ENCODE peak calls at places on chromosomes 13 and 19, in eight cellular contexts. Y, W, N, O, P, G, K and L are unnamed samples.

GRCh38 chr19:55092423-55093318 is 17.0 kb downstream of the EPS8L1 start:
- DNase-seq in P (no peak), K (no peak), Y (peak), N (peak), G (no peak), O (no peak), W (peak), L (no peak)

GRCh38 chr19:29263305-29264080 is 50.5 kb upstream of the UQCRFS1 start:
- DNase-seq in O (no peak), G (peak), Y (peak), W (no peak), N (peak), K (peak), P (peak), L (peak)

GRCh38 chr19:50333737-50334617 is 4.8 kb upstream of the KCNC3 start:
- DNase-seq in K (peak), N (peak), P (peak), W (peak), G (peak), Y (peak), O (peak), L (peak)

GRCh38 chr19:17950310-17951150 is 16.4 kb upstream of the KCNN1 start:
- DNase-seq in O (peak), Y (peak), P (no peak), W (no peak), G (no peak), K (no peak), N (no peak), L (peak)

GRCh38 chr19:57241181-57241580 is 749 bp downstream of the ZNF805 start:
- DNase-seq in Y (peak), G (no peak), O (no peak), P (no peak), N (no peak), K (no peak), W (no peak), L (no peak)

GRCh38 chr13:28584873-28585317 is 74.0 kb upstream of the POMP start:
- DNase-seq in P (no peak), O (no peak), N (no peak), K (no peak), W (no peak), Y (no peak), G (no peak), L (no peak)

GRCh38 chr13:97116754-97117153 is 105.4 kb upstream of the MBNL2 start:
- DNase-seq in N (no peak), K (no peak), P (no peak), Y (no peak), W (no peak), G (no peak), O (no peak), L (peak)

GRCh38 chr13:29511439-29511814 is 84.1 kb downstream of the SLC7A1 start:
- DNase-seq in G (no peak), W (no peak), K (no peak), P (no peak), N (no peak), O (peak), Y (no peak), L (no peak)

GRCh38 chr13:31495336-31495735 is 244.0 kb upstream of the RXFP2 start:
- DNase-seq in K (no peak), P (no peak), Y (no peak), W (no peak), O (no peak), G (no peak), N (no peak), L (no peak)

GRCh38 chr19:39438270-39438934 is 2.7 kb upstream of the RPS16 start:
- DNase-seq in G (no peak), W (no peak), P (no peak), K (no peak), Y (no peak), N (no peak), O (no peak), L (no peak)

GRCh38 chr19:7506385-7507328 is 9.2 kb upstream of the ZNF358 start:
- DNase-seq in W (peak), Y (peak), P (peak), O (peak), G (peak), N (peak), K (peak), L (peak)

GRCh38 chr13:57629821-57630235 is 1.7 kb upstream of the PCDH17 start:
- DNase-seq in W (peak), P (peak), N (peak), K (peak), G (peak), O (peak), Y (peak), L (no peak)

GRCh38 chr13:79711631-79712030 is 230.7 kb downstream of the NDFIP2 start:
- DNase-seq in W (no peak), Y (no peak), G (no peak), N (no peak), K (no peak), P (no peak), O (no peak), L (no peak)

GRCh38 chr13:99496322-99497142 is 4.7 kb upstream of the TM9SF2 start:
- DNase-seq in O (peak), N (peak), G (peak), K (peak), P (peak), W (no peak), Y (no peak), L (peak)

GRCh38 chr13:28817204-28817603 is 2.9 kb upstream of the MTUS2 start:
- DNase-seq in Y (peak), K (no peak), N (no peak), G (no peak), O (no peak), P (no peak), W (no peak), L (no peak)

GRCh38 chr13:103517066-103517767 is 451.0 kb upstream of the SLC10A2 start:
- DNase-seq in G (no peak), Y (no peak), O (no peak), N (no peak), P (no peak), W (no peak), K (no peak), L (no peak)

GRCh38 chr19:43934985-43935708 is at the start of gene ZNF45:
- DNase-seq in O (peak), K (peak), P (peak), Y (peak), N (peak), W (peak), G (peak), L (peak)

GRCh38 chr19:29415507-29415906 is 110.3 kb upstream of the VSTM2B start:
- DNase-seq in G (no peak), W (peak), Y (no peak), P (no peak), K (no peak), O (no peak), N (no peak), L (no peak)

DNA sequence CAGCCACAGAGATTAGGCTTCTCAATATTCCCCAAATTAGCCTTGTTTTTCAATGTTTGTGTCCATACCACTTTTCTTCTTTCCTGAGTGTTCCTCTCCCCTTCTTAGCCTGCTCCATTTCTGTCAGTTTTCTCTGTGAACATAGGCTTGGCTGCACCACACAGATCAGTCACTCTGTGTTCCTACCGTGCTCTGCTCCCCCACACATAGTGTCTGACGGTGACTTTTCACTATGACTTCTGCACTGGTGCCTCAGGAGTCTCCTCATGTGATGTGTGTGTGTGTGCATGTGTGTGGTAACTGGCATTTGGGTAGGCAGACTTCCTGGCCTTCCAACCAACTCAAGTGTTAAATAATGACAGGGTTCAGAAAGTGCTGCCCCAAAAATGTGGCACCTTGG is 47.9 kb upstream of the MYCBP2 start:
- DNase-seq in O (no peak), G (no peak), W (no peak), N (peak), K (no peak), P (no peak), Y (no peak), L (no peak)
- TF ChIP-seq POLR2A in O (no peak), G (no peak), W (no peak), N (no peak), K (no peak), P (no peak), Y (no peak), L (no peak)

GRCh38 chr19:13795595-13796300 is 505 bp downstream of the ZSWIM4 start:
- DNase-seq in Y (peak), P (no peak), G (no peak), K (no peak), W (no peak), O (no peak), N (no peak), L (peak)
- TF ChIP-seq POLR2A in Y (no peak), P (no peak), G (peak), K (no peak), W (no peak), O (no peak), N (no peak), L (no peak)

DNA sequence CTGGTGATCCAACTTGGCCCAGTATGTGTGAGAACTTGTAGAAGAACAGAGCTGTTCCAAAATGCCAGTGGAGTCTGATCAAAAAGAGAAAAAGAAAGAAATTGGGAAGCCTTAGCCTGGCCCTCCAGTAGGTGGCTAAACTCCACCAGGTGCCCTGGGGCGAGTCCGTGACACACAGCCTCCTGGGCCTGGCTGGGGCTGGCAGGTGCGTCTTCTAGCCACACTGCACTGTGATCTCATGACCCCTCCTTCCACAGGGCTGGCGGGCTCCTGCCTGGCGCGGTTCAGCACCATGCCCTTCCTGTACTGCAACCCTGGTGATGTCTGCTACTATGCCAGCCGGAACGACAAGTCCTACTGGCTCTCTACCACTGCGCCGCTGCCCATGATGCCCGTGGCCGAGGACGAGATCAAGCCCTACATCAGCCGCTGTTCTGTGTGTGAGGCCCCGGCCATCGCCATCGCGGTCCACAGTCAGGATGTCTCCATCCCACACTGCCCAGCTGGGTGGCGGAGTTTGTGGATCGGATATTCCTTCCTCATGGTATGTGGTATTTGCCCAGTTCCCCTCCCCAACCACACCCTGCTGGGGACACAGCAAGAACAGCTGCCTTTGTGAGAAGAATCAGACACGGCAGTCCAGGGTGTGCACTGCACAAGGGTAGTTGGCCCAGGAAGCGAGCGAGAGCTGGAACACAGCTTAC is 53.7 kb downstream of the RAB20 start:
- DNase-seq in P (peak), O (no peak), W (peak), Y (peak), K (peak), G (peak), N (no peak), L (no peak)
- TF ChIP-seq POLR2A in P (no peak), O (no peak), W (no peak), Y (no peak), K (no peak), G (peak), N (no peak), L (no peak)

DNA sequence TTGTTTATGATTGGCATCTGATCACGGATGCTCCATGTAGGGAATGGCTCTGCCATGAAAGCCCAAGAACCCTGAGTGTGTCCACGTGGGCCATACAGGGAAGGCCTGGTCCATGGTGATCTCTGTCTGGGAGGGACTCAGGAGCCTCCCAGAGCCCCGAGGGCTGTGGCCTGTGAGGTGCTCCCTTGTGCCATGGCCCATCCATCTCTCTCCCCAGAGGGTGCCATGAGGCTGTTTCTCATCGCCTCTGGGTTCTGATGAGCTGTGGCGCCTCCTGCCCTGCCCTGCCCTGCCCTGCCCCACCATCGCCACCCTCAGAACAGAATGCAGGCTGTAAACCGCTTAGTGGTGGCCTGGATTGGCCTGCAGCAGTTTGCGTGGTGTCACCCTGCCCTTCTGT is 83.1 kb downstream of the ATP11A start:
- DNase-seq in G (no peak), Y (no peak), P (no peak), N (no peak), O (peak), K (no peak), W (no peak), L (no peak)
- TF ChIP-seq POLR2A in G (no peak), Y (no peak), P (no peak), N (no peak), O (no peak), K (no peak), W (no peak), L (no peak)

GRCh38 chr19:35757231-35757748 is 461 bp upstream of the HSPB6 start:
- DNase-seq in K (peak), N (peak), P (peak), G (peak), O (peak), Y (peak), W (peak), L (peak)
- TF ChIP-seq POLR2A in K (peak), N (no peak), P (no peak), G (no peak), O (no peak), Y (no peak), W (no peak), L (peak)

GRCh38 chr19:10388957-10389356 is 8.6 kb upstream of the TYK2 start:
- DNase-seq in K (peak), N (peak), Y (peak), G (peak), O (peak), P (peak), W (peak), L (peak)
- TF ChIP-seq POLR2A in K (no peak), N (no peak), Y (peak), G (no peak), O (no peak), P (no peak), W (no peak), L (no peak)

DNA sequence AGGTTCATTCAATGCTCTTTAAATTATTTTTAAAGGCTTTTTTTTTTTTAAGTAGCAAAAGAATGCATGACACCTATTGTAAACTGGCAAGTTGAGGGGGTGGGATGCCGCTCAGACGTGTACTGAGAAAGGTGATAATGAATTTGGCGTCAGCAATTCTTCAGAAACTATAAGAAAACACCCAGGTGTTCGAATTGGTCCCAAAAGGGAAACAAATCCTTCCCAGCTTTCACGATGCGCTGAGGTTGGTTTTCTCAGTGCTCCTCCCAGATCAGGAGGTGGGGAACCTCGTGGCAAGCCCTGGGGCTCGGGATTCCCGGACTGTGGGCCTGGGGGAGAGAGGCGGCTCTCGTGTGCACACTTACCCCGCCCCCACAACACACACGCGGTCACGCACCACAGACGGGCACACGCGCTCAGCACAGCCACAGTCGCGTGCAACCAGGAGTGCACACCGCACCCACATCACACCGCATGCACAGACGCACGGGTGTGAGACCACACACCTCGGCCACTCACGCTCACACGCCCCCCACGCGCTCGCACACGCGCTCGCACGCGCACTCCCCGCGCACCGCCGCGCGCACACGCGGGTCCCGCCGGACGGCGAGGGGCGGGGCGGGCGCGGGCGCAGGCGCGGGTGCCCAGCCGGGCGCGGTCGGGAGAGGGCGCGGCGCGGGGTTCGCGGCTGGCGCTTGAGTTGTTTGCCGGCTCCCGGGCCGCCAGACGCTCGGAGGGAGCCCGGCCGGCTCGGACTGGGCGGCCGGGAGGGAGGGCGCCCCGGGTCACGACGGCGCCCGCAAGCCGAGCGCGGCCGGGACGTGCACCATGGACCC is at the start of gene FAM124A:
- DNase-seq in G (peak), O (peak), K (peak), Y (peak), P (peak), W (peak), N (no peak), L (peak)
- TF ChIP-seq POLR2A in G (no peak), O (no peak), K (no peak), Y (no peak), P (no peak), W (no peak), N (no peak), L (peak)